ENCODE peak calls at places on chromosomes 3 and 15, in nine cellular contexts. D is transverse colon, Z is vagina, P is H1, X is uterus, W is heart left ventricle, L is prostate gland, Y is A549, S is stomach. U is an unnamed sample.

GRCh38 chr15:65833501-65834220 is 35.6 kb upstream of the RAB11A start:
- DNase-seq in D (peak; percentile 28), Z (no peak), P (no peak), X (no peak), W (peak; percentile 19), L (no peak), Y (no peak), S (peak; percentile 43), U (peak; percentile 51)

GRCh38 chr3:38707730-38708129 is 58.2 kb upstream of the SCN5A start:
- DNase-seq in D (no peak), Z (peak; percentile 1), P (no peak), X (no peak), W (no peak), L (no peak), Y (peak; percentile 6), S (no peak), U (no peak)

GRCh38 chr15:85788796-85789495 is 5.8 kb downstream of the KLHL25 start:
- DNase-seq in D (peak; percentile 73), Z (no peak), P (no peak), X (no peak), W (no peak), L (peak; percentile 69), Y (no peak), S (peak; percentile 79), U (peak; percentile 83)

GRCh38 chr3:136036306-136036705 is 70.8 kb downstream of the PPP2R3A start:
- DNase-seq in D (no peak), Z (no peak), P (no peak), X (no peak), W (no peak), L (no peak), Y (no peak), S (no peak), U (no peak)

GRCh38 chr3:60192297-60193114 is 1058.7 kb downstream of the FHIT start:
- DNase-seq in D (no peak), Z (no peak), P (no peak), X (no peak), W (no peak), L (no peak), Y (no peak), S (no peak), U (no peak)

GRCh38 chr3:128787256-128788253 is 61.6 kb downstream of the RAB7A start:
- DNase-seq in D (peak; percentile 36), Z (no peak), P (no peak), X (no peak), W (no peak), L (peak; percentile 31), Y (peak; percentile 52), S (no peak), U (peak; percentile 75)

GRCh38 chr3:115783938-115784738 is 160.8 kb downstream of the GAP43 start:
- DNase-seq in D (peak; percentile 93), Z (peak; percentile 92), P (peak; percentile 72), X (peak; percentile 94), W (peak; percentile 92), L (peak; percentile 83), Y (peak; percentile 94), S (peak; percentile 85), U (peak; percentile 98)

GRCh38 chr15:67774626-67775025 is 50.7 kb upstream of the SKOR1 start:
- DNase-seq in D (no peak), Z (no peak), P (no peak), X (no peak), W (no peak), L (no peak), Y (no peak), S (no peak), U (no peak)

GRCh38 chr3:133457465-133458067 is 57.7 kb downstream of the BFSP2 start:
- DNase-seq in D (no peak), Z (no peak), P (no peak), X (no peak), W (no peak), L (no peak), Y (peak; percentile 50), S (no peak), U (no peak)

GRCh38 chr3:149618151-149619123 is 39.4 kb downstream of the WWTR1 start:
- DNase-seq in D (no peak), Z (no peak), P (no peak), X (peak; percentile 30), W (peak; percentile 66), L (peak; percentile 8), Y (peak; percentile 74), S (no peak), U (no peak)

GRCh38 chr3:104069114-104069513 is 1297.6 kb upstream of the ALCAM start:
- DNase-seq in D (no peak), Z (no peak), P (no peak), X (no peak), W (no peak), L (no peak), Y (no peak), S (no peak), U (no peak)

GRCh38 chr3:43963208-43963607 is 272.5 kb downstream of the ABHD5 start:
- DNase-seq in D (no peak), Z (no peak), P (no peak), X (no peak), W (no peak), L (no peak), Y (no peak), S (no peak), U (no peak)

GRCh38 chr3:109131276-109131675 is 5.2 kb upstream of the C3orf85 start:
- DNase-seq in D (no peak), Z (no peak), P (no peak), X (no peak), W (no peak), L (no peak), Y (no peak), S (no peak), U (no peak)

GRCh38 chr3:130242850-130243569 is 102.5 kb upstream of the COL6A5 start:
- DNase-seq in D (no peak), Z (no peak), P (no peak), X (no peak), W (no peak), L (no peak), Y (peak; percentile 6), S (no peak), U (peak; percentile 14)

GRCh38 chr3:64214002-64214696 is 11.1 kb downstream of the PRICKLE2 start:
- DNase-seq in D (peak; percentile 40), Z (peak; percentile 92), P (no peak), X (peak; percentile 80), W (peak; percentile 79), L (no peak), Y (no peak), S (peak; percentile 59), U (peak; percentile 71)

DNA sequence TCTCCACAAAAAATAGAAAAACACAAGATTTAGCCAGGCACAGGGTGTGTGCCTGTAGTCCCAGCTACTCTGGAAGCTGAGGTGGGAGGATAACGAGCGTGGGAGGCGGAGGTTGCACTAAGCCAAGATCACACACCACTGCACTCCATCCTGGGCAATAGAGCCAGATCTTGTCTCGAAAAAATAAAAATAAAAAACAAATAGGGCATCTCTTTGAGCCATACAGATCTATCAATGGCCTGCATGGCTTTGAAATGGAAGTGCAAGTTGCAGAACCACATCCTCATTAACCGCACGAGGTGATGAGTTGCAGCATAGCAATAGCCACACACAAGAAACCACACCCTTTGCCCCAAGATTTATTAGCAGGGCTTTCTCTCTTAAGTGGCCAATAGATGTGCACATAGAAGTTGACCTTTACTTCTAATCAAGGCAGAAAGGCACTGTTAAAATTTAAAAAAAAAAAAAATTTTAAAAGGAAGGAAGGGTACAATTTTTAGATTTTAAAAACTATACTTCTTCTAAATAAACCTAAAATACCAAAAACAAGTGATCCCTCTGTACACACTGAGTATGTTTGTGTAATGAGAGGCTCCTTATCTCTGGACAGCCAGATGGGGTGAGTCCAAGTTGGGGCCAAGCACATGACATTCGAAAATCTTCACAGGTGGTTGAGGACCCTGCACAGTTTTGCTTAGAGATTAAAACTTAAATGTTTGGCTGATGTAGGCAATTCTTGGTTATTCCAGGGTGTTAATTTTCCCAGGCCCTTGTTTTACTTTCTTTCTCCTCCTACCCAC is 53.4 kb downstream of the FILIP1L start:
- DNase-seq in D (no peak), Z (no peak), P (no peak), X (no peak), W (no peak), L (no peak), Y (no peak), S (no peak), U (no peak)
- H3K4me3 ChIP-seq in D (no peak overlapping the region), Z (no peak overlapping the region), P (no peak overlapping the region), X (no peak overlapping the region), W (no peak overlapping the region), L (no peak overlapping the region), Y (no peak overlapping the region), S (no peak overlapping the region), U (no peak overlapping the region)

GRCh38 chr3:141499965-141500364 is 13.1 kb downstream of the RASA2 start:
- DNase-seq in D (no peak), Z (no peak), P (no peak), X (no peak), W (no peak), L (no peak), Y (no peak), S (no peak), U (no peak)

GRCh38 chr3:141499304-141499703 is 12.5 kb downstream of the RASA2 start:
- DNase-seq in D (no peak), Z (no peak), P (no peak), X (no peak), W (no peak), L (no peak), Y (no peak), S (no peak), U (no peak)

GRCh38 chr3:141500397-141500796 is 13.6 kb downstream of the RASA2 start:
- DNase-seq in D (no peak), Z (no peak), P (no peak), X (no peak), W (no peak), L (no peak), Y (no peak), S (no peak), U (no peak)

GRCh38 chr3:141493152-141493551 is 6.3 kb downstream of the RASA2 start:
- DNase-seq in D (no peak), Z (no peak), P (no peak), X (no peak), W (no peak), L (no peak), Y (no peak), S (no peak), U (no peak)

GRCh38 chr3:141498592-141499223 is 11.9 kb downstream of the RASA2 start:
- DNase-seq in D (peak; percentile 68), Z (no peak), P (no peak), X (no peak), W (peak; percentile 33), L (no peak), Y (no peak), S (peak; percentile 62), U (peak; percentile 19)
- TF ChIP-seq POLR2A in D (no peak), Z (no peak), P (no peak), X (no peak), W (no peak), L (no peak), Y (no peak), S (no peak), U (no peak)

DNA sequence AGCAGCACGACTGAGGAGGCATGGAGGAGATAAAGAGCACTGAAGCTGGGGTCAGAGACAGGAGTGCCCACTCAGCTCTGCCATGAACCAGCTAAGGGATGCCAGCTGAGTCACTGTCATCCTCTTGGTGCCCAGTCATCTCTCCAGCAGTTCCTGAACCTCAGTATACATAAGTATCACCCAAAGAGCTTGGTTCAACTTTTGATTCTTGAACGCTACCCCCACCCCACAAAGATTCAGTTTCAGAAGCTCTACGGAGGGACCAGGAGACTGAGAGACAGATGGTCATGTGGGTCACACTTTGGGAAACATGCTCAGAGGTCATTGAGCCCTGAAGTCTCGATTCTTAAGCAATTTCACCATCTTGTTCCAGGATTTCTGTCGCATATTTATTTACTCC is 108.4 kb downstream of the ALDH1A2 start:
- DNase-seq in D (no peak), Z (no peak), P (no peak), X (no peak), W (no peak), L (no peak), Y (no peak), S (no peak), U (no peak)
- H3K27ac ChIP-seq in D (no peak overlapping the region), Z (no peak overlapping the region), P (no peak overlapping the region), X (no peak overlapping the region), W (no peak overlapping the region), L (no peak overlapping the region), Y (no peak overlapping the region), S (no peak overlapping the region), U (no peak overlapping the region)

GRCh38 chr3:113274959-113275556 is 63.7 kb downstream of the BOC start:
- DNase-seq in D (no peak), Z (no peak), P (no peak), X (peak; percentile 17), W (no peak), L (peak; percentile 49), Y (no peak), S (no peak), U (no peak)
- H3K4me3 ChIP-seq in D (no peak overlapping the region), Z (no peak overlapping the region), P (no peak overlapping the region), X (no peak overlapping the region), W (no peak overlapping the region), L (no peak overlapping the region), Y (no peak overlapping the region), S (no peak overlapping the region), U (no peak overlapping the region)

U was measured in thyroid gland.